ENCODE peak calls at places on chromosomes 16 and 17, in seven cellular contexts. J is AG04450; E is nucleus accumbens; B is activated T-helper 9 cell treated with anti-CD3 and anti-CD28 coated beads, Interleukin-2, amount 50 U/mL, for 16 hours; A is A549; S is KG1; M is naive thymus-derived CD4-positive, alpha-beta T cell. Q is an unnamed sample.

GRCh38 chr16:69064164-69064563 is 41.3 kb upstream of the HAS3 start:
- DNase-seq in B (no peak), J (no peak), A (no peak), M (no peak), S (no peak), E (no peak), Q (no peak)

GRCh38 chr16:4208529-4208835 is 33.4 kb downstream of the SRL start:
- DNase-seq in S (no peak), M (no peak), E (no peak), A (no peak), B (no peak), J (no peak), Q (no peak)

GRCh38 chr16:85203462-85203813 is 91.2 kb upstream of the CIBAR2 start:
- DNase-seq in S (no peak), B (no peak), J (no peak), E (no peak), A (no peak), M (no peak), Q (no peak)

GRCh38 chr17:59620518-59621259 is 994 bp downstream of the CLTC start:
- DNase-seq in A (peak; percentile 73), M (peak; percentile 32), S (no peak), J (no peak), E (peak; percentile 12), B (peak; percentile 40), Q (peak; percentile 23)

GRCh38 chr17:29643817-29644160 is 21.1 kb upstream of the CORO6 start:
- DNase-seq in B (no peak), A (no peak), S (no peak), M (no peak), J (no peak), E (no peak), Q (no peak)

GRCh38 chr17:49365667-49366066 is 3.6 kb upstream of the ZNF652 start:
- DNase-seq in S (no peak), B (peak; percentile 20), E (peak; percentile 34), J (no peak), A (peak; percentile 66), M (no peak), Q (no peak)

GRCh38 chr16:13093676-13094075 is 192.3 kb downstream of the SHISA9 start:
- DNase-seq in B (no peak), E (no peak), S (no peak), J (no peak), M (no peak), A (no peak), Q (no peak)

GRCh38 chr16:10625595-10626357 is 45.4 kb upstream of the EMP2 start:
- DNase-seq in S (no peak), E (no peak), B (no peak), J (no peak), M (no peak), A (peak; percentile 29), Q (no peak)

GRCh38 chr16:28524544-28525179 is 14.1 kb downstream of the NUPR1 start:
- DNase-seq in E (no peak), J (no peak), A (no peak), B (no peak), M (peak; percentile 28), S (no peak), Q (no peak)

GRCh38 chr17:73492125-73492801 is 152.0 kb downstream of the SDK2 start:
- DNase-seq in E (no peak), S (no peak), B (no peak), M (no peak), A (no peak), J (no peak), Q (no peak)

GRCh38 chr16:51565149-51565548 is 414.1 kb upstream of the SALL1 start:
- DNase-seq in J (no peak), S (peak; percentile 26), M (no peak), E (no peak), A (no peak), B (no peak), Q (no peak)

GRCh38 chr17:42846594-42847280 is 2.4 kb downstream of the AOC2 start:
- DNase-seq in E (no peak), J (no peak), M (no peak), S (no peak), B (no peak), A (no peak), Q (no peak)